ENCODE peak calls at places on chromosomes 3 and 15, in eight cellular contexts. J is lower leg skin, S is endothelial cell of umbilical vein, N is IMR-90, X is mesothelial cell of epicardium, Q is PC-9, Y is upper lobe of left lung, U is transverse colon. D is an unnamed sample.

GRCh38 chr3:85508659-85509058 is 549.9 kb downstream of the CADM2 start:
- DNase-seq in Q (no peak), U (no peak), S (no peak), X (no peak), J (no peak), Y (no peak), N (no peak), D (no peak)

GRCh38 chr3:47536221-47536891 is 22.8 kb upstream of the ELP6 start:
- DNase-seq in Q (no peak), X (no peak), J (no peak), Y (no peak), N (no peak), U (no peak), S (no peak), D (no peak)

GRCh38 chr3:73484656-73485248 is 140.0 kb downstream of the PDZRN3 start:
- DNase-seq in X (no peak), J (no peak), U (no peak), N (peak; percentile 47), Y (no peak), Q (no peak), S (no peak), D (no peak)

GRCh38 chr3:176855901-176856486 is 341.3 kb downstream of the TBL1XR1 start:
- DNase-seq in Q (peak; percentile 9), S (peak; percentile 37), J (no peak), U (no peak), Y (no peak), N (no peak), X (no peak), D (no peak)

GRCh38 chr15:80585544-80586018 is 109.5 kb upstream of the ABHD17C start:
- DNase-seq in J (peak; percentile 65), Q (peak; percentile 79), S (no peak), X (no peak), Y (peak; percentile 11), N (no peak), U (peak; percentile 13), D (no peak)

GRCh38 chr3:193827831-193828230 is 234.8 kb downstream of the OPA1 start:
- DNase-seq in Q (no peak), X (no peak), J (peak; percentile 42), N (no peak), S (no peak), Y (no peak), U (no peak), D (no peak)

GRCh38 chr15:77992356-77993222 is 84.9 kb downstream of the TBC1D2B start:
- DNase-seq in S (no peak), X (no peak), Q (no peak), U (no peak), N (no peak), Y (no peak), J (peak; percentile 76), D (no peak)

GRCh38 chr3:22257252-22257651 is 506.2 kb upstream of the ZNF385D start:
- DNase-seq in N (no peak), Q (no peak), Y (no peak), S (no peak), J (no peak), U (no peak), X (no peak), D (no peak)

GRCh38 chr3:37114251-37115145 is 59.9 kb downstream of the LRRFIP2 start:
- DNase-seq in S (peak; percentile 82), N (peak; percentile 95), Q (no peak), X (no peak), J (no peak), Y (no peak), U (no peak), D (no peak)

GRCh38 chr3:37115451-37115850 is 58.9 kb downstream of the LRRFIP2 start:
- DNase-seq in Q (no peak), Y (no peak), N (peak; percentile 48), U (no peak), J (no peak), S (peak; percentile 77), X (no peak), D (no peak)

GRCh38 chr3:37118163-37118562 is 56.2 kb downstream of the LRRFIP2 start:
- DNase-seq in J (no peak), Y (no peak), Q (no peak), S (no peak), X (no peak), U (no peak), N (no peak), D (no peak)

GRCh38 chr3:37116998-37117397 is 57.4 kb downstream of the LRRFIP2 start:
- DNase-seq in X (no peak), N (no peak), S (no peak), U (no peak), Y (no peak), J (no peak), Q (no peak), D (no peak)

DNA sequence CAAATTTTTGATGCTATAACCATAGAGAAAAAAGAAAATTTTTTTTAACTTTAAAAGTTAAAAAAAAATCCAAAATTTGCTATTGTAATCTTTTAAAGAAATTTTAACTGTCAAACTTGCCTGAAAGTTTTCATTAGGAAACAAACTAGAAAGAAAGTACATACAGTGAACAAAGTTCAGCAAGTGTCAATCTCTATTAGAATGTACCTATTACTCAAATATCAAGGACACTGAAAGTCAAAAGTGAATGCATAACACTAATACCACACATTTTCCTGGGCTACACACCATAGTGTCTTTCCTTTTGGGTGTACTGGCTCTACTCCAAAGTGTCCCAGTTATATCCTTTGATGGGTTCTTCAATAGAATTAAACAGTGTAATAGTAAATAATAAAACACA is 56.8 kb downstream of the LRRFIP2 start:
- DNase-seq in Q (no peak), N (no peak), U (no peak), J (no peak), X (no peak), S (no peak), Y (no peak), D (no peak)
- TF ChIP-seq CTCF in Q (no peak), N (no peak), U (no peak), J (no peak), X (no peak), S (no peak), Y (no peak), D (no peak)

DNA sequence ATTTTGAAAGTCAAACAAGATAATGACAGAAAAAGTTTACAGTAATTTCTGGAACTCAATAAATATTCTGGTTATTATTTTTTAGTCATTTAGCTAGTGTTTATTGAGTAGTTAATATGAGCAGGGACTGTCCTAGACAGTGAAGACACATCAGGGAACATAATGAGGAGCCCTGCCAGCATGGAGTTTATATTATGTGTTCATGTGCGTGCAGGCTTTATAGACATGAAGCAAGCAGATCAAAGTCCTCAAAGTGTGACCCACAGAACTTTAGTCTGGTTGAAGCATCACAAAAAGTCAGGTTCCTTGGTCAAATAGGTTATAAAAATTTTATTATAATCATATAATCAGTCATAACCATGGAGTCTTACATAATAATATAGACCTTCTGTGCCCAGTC is 289.3 kb downstream of the CLSTN2 start:
- DNase-seq in Y (no peak), J (no peak), Q (no peak), U (no peak), S (no peak), X (no peak), N (no peak), D (no peak)
- TF ChIP-seq CTCF in Y (no peak), J (no peak), Q (no peak), U (no peak), S (no peak), X (no peak), N (no peak), D (no peak)

GRCh38 chr3:72258366-72258765 is 473.4 kb upstream of the PROK2 start:
- DNase-seq in S (no peak), N (no peak), Y (no peak), U (no peak), J (no peak), Q (no peak), X (no peak), D (no peak)

GRCh38 chr3:72255191-72255590 is 470.2 kb upstream of the PROK2 start:
- DNase-seq in J (no peak), S (no peak), X (no peak), N (no peak), Q (no peak), U (peak; percentile 42), Y (no peak), D (no peak)

GRCh38 chr3:72254483-72254882 is 469.5 kb upstream of the PROK2 start:
- DNase-seq in U (no peak), Y (no peak), N (no peak), Q (no peak), X (no peak), J (no peak), S (no peak), D (no peak)

GRCh38 chr3:72258786-72259185 is 473.8 kb upstream of the PROK2 start:
- DNase-seq in S (no peak), Y (no peak), J (no peak), Q (no peak), X (no peak), N (no peak), U (no peak), D (no peak)

DNA sequence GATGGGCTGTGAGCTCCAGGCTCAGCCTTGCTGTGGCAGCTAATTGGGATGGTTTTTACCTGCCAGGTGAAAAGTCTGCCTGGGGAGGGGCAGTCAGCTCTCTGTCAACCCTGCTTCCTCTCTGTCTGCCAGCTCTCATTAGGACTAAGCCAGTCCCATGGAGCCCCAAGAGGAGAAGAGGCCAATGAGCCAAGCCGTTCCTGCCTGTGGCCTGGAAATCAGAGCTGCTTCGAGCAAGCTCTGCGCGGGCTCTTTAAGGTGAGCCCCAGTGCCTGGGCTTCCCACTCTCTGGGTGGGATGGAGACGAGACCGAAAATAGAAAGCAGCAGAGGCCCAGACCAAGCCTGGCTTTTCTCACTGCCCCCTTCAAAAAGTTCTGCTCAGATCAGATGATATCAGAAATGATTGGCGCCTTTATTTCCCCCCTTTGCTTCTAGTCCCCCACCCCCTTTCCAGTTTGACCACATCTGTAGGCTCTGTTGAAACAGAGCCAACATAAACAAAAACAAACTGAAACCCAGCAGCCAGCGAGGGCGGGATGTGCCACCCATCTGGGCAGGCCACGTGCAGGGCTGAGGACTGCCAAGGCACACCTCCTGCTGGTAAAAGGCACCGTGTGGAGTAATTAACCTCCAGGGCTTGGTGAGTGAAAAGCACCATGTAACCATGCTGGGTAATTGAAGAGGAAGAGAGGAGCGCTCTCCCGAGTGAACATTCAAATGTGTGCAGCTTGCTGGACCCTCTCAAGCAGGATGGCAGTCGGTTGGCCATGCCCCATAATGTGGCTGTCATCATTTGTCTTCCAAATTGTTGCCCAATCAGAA is 471.0 kb upstream of the PROK2 start:
- DNase-seq in S (peak; percentile 26), U (peak; percentile 86), X (no peak), Y (peak; percentile 66), Q (peak; percentile 34), J (peak; percentile 93), N (no peak), D (no peak)
- TF ChIP-seq CTCF in S (no peak), U (peak; percentile 44), X (no peak), Y (no peak), Q (no peak), J (no peak), N (no peak), D (no peak)

GRCh38 chr3:43692085-43692484 is 1.3 kb downstream of the ABHD5 start:
- DNase-seq in Q (no peak), S (no peak), N (no peak), X (no peak), Y (no peak), U (no peak), J (no peak), D (no peak)

GRCh38 chr3:43690400-43691119 is at the start of gene ABHD5:
- DNase-seq in X (peak; percentile 91), J (peak; percentile 96), U (peak; percentile 92), N (peak; percentile 95), S (peak; percentile 97), Y (peak; percentile 91), Q (peak; percentile 84), D (peak; percentile 57)

GRCh38 chr3:43692971-43693370 is 2.2 kb downstream of the ABHD5 start:
- DNase-seq in N (no peak), U (no peak), J (no peak), Q (no peak), Y (no peak), X (no peak), S (no peak), D (no peak)

GRCh38 chr3:43689766-43690399 is 855 bp upstream of the ABHD5 start:
- DNase-seq in U (no peak), Y (no peak), Q (no peak), N (no peak), J (no peak), X (no peak), S (no peak), D (no peak)

DNA sequence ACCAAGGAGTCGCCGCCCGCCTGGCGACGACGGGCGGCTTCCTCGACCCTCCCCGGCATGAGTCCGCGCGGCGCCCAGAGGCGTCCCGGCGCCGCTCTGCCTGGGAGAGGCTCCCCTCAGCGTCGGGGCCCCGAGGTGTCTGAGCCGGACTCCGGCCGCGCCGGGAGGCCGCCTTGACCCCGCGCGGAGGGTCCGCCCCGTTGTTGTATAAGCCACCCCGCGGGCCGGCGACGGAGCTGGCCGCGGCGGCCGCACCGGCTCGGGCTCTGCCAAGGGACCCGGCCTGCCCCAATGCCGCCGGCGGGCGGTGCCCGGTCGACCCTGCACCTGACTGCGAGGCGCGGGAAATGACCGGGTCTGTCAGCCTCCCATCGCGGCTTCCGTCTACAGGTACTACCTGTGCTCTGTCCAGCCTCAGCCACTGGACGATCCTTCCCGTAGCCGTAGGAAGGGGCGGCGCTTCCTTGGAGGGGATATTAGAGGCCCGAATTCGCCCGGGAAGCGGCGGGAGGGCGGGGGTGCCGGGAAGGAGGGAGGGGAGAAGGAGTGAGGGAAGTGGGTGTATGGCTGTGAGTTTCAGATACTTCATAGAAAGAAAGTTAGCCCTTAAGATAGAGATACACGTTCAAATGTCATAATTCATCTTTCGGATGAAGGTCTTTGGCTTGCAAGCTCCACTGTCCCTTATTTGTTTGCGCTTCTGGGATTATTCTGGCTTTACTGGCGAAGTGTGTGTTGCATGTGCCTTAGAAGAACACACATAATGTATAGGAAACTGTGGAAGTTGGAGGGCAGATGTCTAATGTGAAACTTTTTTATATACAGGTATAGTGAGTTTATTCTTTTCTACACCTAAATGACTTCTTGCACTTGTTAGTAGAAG is 623 bp downstream of the ABHD5 start:
- DNase-seq in Y (peak; percentile 90), Q (peak; percentile 84), J (peak; percentile 91), U (peak; percentile 82), N (peak; percentile 22), S (peak; percentile 40), X (peak; percentile 42), D (peak; percentile 51)
- TF ChIP-seq CTCF in Y (no peak), Q (no peak), J (no peak), U (no peak), N (no peak), S (no peak), X (no peak), D (no peak)

D was measured in omental fat pad.